ENCODE peak calls at places on chromosome 13, in eight cellular contexts. Q is GM04504; V is activated effector memory CD4-positive, alpha-beta T cell treated with Interleukin-2 at 50 U/mL for 16 hours; O is AG04450; H is T-helper 9 cell; W is activated naive CD8-positive, alpha-beta T cell treated with anti-CD3 and anti-CD28 coated beads, Interleukin-2, amount 50 U/mL, for 24 hours; N is progenitor cell of endocrine pancreas; K is nephron progenitor cell. S is an unnamed sample.

GRCh38 chr13:50123862-50124535 is 108.8 kb downstream of the KCNRG start:
- DNase-seq in H (peak; percentile 73), K (peak; percentile 88), O (peak; percentile 94), V (peak; percentile 61), W (peak; percentile 74), N (peak; percentile 77), Q (peak; percentile 89), S (peak; percentile 87)

GRCh38 chr13:20411638-20412342 is 113.9 kb downstream of the CRYL1 start:
- DNase-seq in K (no peak), N (no peak), W (peak; percentile 43), O (no peak), V (peak; percentile 16), H (no peak), Q (no peak), S (no peak)

GRCh38 chr13:51737609-51738008 is 66.4 kb downstream of the DHRS12 start:
- DNase-seq in W (no peak), V (no peak), H (no peak), O (no peak), K (no peak), Q (no peak), N (no peak), S (no peak)

GRCh38 chr13:32031815-32032345 is 306 bp downstream of the FRY start:
- DNase-seq in K (no peak), N (no peak), W (no peak), Q (no peak), V (no peak), H (no peak), O (no peak), S (no peak)

GRCh38 chr13:55199132-55199531 is 1941.6 kb upstream of the PRR20A start:
- DNase-seq in Q (no peak), N (no peak), H (no peak), O (no peak), W (no peak), K (peak; percentile 5), V (no peak), S (no peak)

GRCh38 chr13:109256866-109257760 is 529.3 kb downstream of the IRS2 start:
- DNase-seq in V (no peak), Q (peak; percentile 94), N (no peak), W (no peak), K (no peak), O (peak; percentile 91), H (no peak), S (peak; percentile 95)

GRCh38 chr13:26024558-26024957 is 27.3 kb downstream of the SHISA2 start:
- DNase-seq in O (no peak), V (no peak), W (no peak), K (no peak), N (no peak), Q (no peak), H (no peak), S (no peak)

GRCh38 chr13:74423434-74423833 is 289.2 kb upstream of the KLF12 start:
- DNase-seq in K (no peak), N (no peak), Q (no peak), O (no peak), H (no peak), W (no peak), V (no peak), S (no peak)

GRCh38 chr13:28531195-28531955 is 36.4 kb upstream of the FLT1 start:
- DNase-seq in Q (no peak), V (no peak), K (peak; percentile 53), W (no peak), O (no peak), N (no peak), H (no peak), S (no peak)

GRCh38 chr13:39493966-39494365 is 109.0 kb downstream of the LHFPL6 start:
- DNase-seq in Q (no peak), W (no peak), K (no peak), H (no peak), O (no peak), N (no peak), V (no peak), S (no peak)

GRCh38 chr13:84479656-84480055 is 597.4 kb upstream of the SLITRK1 start:
- DNase-seq in W (no peak), V (no peak), H (no peak), K (no peak), O (no peak), Q (no peak), N (no peak), S (no peak)

GRCh38 chr13:99150575-99151370 is 49.9 kb upstream of the UBAC2 start:
- DNase-seq in Q (peak; percentile 72), K (no peak), W (no peak), O (no peak), H (no peak), V (no peak), N (no peak), S (peak; percentile 39)

GRCh38 chr13:51804295-51805172 is 571 bp upstream of the DHRS12 start:
- DNase-seq in K (no peak), N (no peak), W (peak; percentile 55), V (no peak), Q (no peak), O (no peak), H (peak; percentile 31), S (no peak)

GRCh38 chr13:107992542-107992941 is 222.8 kb downstream of the LIG4 start:
- DNase-seq in K (no peak), Q (no peak), W (no peak), O (no peak), N (no peak), H (no peak), V (no peak), S (no peak)

GRCh38 chr13:107568181-107568580 is 647.2 kb downstream of the LIG4 start:
- DNase-seq in O (no peak), H (no peak), V (no peak), K (no peak), W (no peak), Q (no peak), N (no peak), S (no peak)

GRCh38 chr13:106343831-106344230 is 191.6 kb downstream of the EFNB2 start:
- DNase-seq in Q (no peak), K (no peak), W (no peak), V (no peak), N (no peak), H (no peak), O (no peak), S (no peak)

GRCh38 chr13:90835826-90836225 is 511.7 kb upstream of the MIR17HG start:
- DNase-seq in O (no peak), V (no peak), K (no peak), N (no peak), Q (no peak), H (no peak), W (no peak), S (no peak)

GRCh38 chr13:32904271-32904670 is 112.0 kb upstream of the KL start:
- DNase-seq in O (no peak), N (no peak), Q (no peak), W (no peak), K (no peak), H (no peak), V (no peak), S (no peak)

GRCh38 chr13:40438022-40438692 is 228.3 kb downstream of the FOXO1 start:
- DNase-seq in V (no peak), H (no peak), N (no peak), O (no peak), K (no peak), W (no peak), Q (no peak), S (no peak)

GRCh38 chr13:53201454-53202225 is 173.0 kb downstream of the OLFM4 start:
- DNase-seq in W (no peak), O (no peak), N (peak; percentile 23), V (no peak), H (no peak), Q (no peak), K (peak; percentile 45), S (no peak)